ENCODE peak calls at places on chromosome 15, in eight cellular contexts. One of them, this sample, is unnamed.

GRCh38 chr15:50190723-50191122 is 8.7 kb downstream of the SLC27A2 start:
- DNase-seq in GM23338: no peak
- DNase-seq in HL-60: no peak
- DNase-seq in SK-N-SH: no peak
- DNase-seq in A549: no peak
- DNase-seq in HCT116: no peak
- DNase-seq in HepG2: no peak
- DNase-seq in K562: no peak
- DNase-seq in this sample: no peak

GRCh38 chr15:51262468-51262867 is 75.9 kb downstream of the CYP19A1 start:
- DNase-seq in HepG2: no peak
- DNase-seq in HCT116: no peak
- DNase-seq in SK-N-SH: no peak
- DNase-seq in K562: no peak
- DNase-seq in GM23338: no peak
- DNase-seq in HL-60: peak
- DNase-seq in A549: no peak
- DNase-seq in this sample: no peak

GRCh38 chr15:26635105-26635504 is 137.8 kb downstream of the GABRB3 start:
- DNase-seq in HCT116: no peak
- DNase-seq in A549: peak
- DNase-seq in HL-60: no peak
- DNase-seq in K562: no peak
- DNase-seq in SK-N-SH: no peak
- DNase-seq in HepG2: no peak
- DNase-seq in GM23338: no peak
- DNase-seq in this sample: no peak

GRCh38 chr15:77352932-77353331 is 67.0 kb downstream of the PEAK1 start:
- DNase-seq in HCT116: no peak
- DNase-seq in HL-60: no peak
- DNase-seq in K562: no peak
- DNase-seq in GM23338: no peak
- DNase-seq in HepG2: no peak
- DNase-seq in A549: no peak
- DNase-seq in SK-N-SH: no peak
- DNase-seq in this sample: no peak

GRCh38 chr15:72784233-72784876 is 797 bp upstream of the ADPGK start:
- DNase-seq in A549: peak
- DNase-seq in GM23338: peak
- DNase-seq in HepG2: peak
- DNase-seq in K562: peak
- DNase-seq in HCT116: peak
- DNase-seq in SK-N-SH: peak
- DNase-seq in HL-60: no peak
- DNase-seq in this sample: peak

GRCh38 chr15:41337631-41338522 is 5.2 kb downstream of the NUSAP1 start:
- DNase-seq in A549: no peak
- DNase-seq in HepG2: no peak
- DNase-seq in K562: no peak
- DNase-seq in SK-N-SH: no peak
- DNase-seq in HCT116: no peak
- DNase-seq in GM23338: no peak
- DNase-seq in HL-60: no peak
- DNase-seq in this sample: no peak

GRCh38 chr15:20645956-20646355 is 104.4 kb upstream of the GOLGA6L6 start:
- DNase-seq in SK-N-SH: no peak
- DNase-seq in HCT116: no peak
- DNase-seq in HL-60: peak
- DNase-seq in GM23338: no peak
- DNase-seq in K562: no peak
- DNase-seq in HepG2: no peak
- DNase-seq in A549: peak
- DNase-seq in this sample: no peak

GRCh38 chr15:49464513-49464912 is 41.5 kb downstream of the FGF7 start:
- DNase-seq in HL-60: no peak
- DNase-seq in A549: no peak
- DNase-seq in SK-N-SH: peak
- DNase-seq in HepG2: no peak
- DNase-seq in HCT116: no peak
- DNase-seq in GM23338: no peak
- DNase-seq in K562: no peak
- DNase-seq in this sample: no peak

GRCh38 chr15:37076543-37076942 is 23.8 kb downstream of the MEIS2 start:
- DNase-seq in A549: no peak
- DNase-seq in K562: no peak
- DNase-seq in GM23338: no peak
- DNase-seq in HCT116: no peak
- DNase-seq in HepG2: no peak
- DNase-seq in SK-N-SH: no peak
- DNase-seq in HL-60: no peak
- DNase-seq in this sample: no peak

GRCh38 chr15:50458713-50459112 is 34.5 kb downstream of the USP8 start:
- DNase-seq in K562: no peak
- DNase-seq in HCT116: no peak
- DNase-seq in GM23338: no peak
- DNase-seq in HepG2: no peak
- DNase-seq in A549: no peak
- DNase-seq in HL-60: no peak
- DNase-seq in SK-N-SH: no peak
- DNase-seq in this sample: no peak

GRCh38 chr15:29369261-29369660 is 99.6 kb upstream of the NSMCE3 start:
- DNase-seq in GM23338: no peak
- DNase-seq in K562: no peak
- DNase-seq in A549: no peak
- DNase-seq in HepG2: no peak
- DNase-seq in SK-N-SH: no peak
- DNase-seq in HCT116: no peak
- DNase-seq in HL-60: no peak
- DNase-seq in this sample: no peak

GRCh38 chr15:64460737-64461576 is 579 bp downstream of the ZNF609 start:
- DNase-seq in GM23338: peak
- DNase-seq in HCT116: peak
- DNase-seq in SK-N-SH: peak
- DNase-seq in HL-60: no peak
- DNase-seq in HepG2: peak
- DNase-seq in A549: peak
- DNase-seq in K562: peak
- DNase-seq in this sample: peak

GRCh38 chr15:82663186-82663600 is 16.0 kb upstream of the CPEB1 start:
- DNase-seq in HepG2: peak
- DNase-seq in SK-N-SH: no peak
- DNase-seq in A549: peak
- DNase-seq in K562: peak
- DNase-seq in HL-60: peak
- DNase-seq in HCT116: no peak
- DNase-seq in GM23338: peak
- DNase-seq in this sample: no peak

GRCh38 chr15:58556541-58556940 is 124.8 kb downstream of the LIPC start:
- DNase-seq in SK-N-SH: no peak
- DNase-seq in HepG2: no peak
- DNase-seq in HL-60: no peak
- DNase-seq in A549: no peak
- DNase-seq in K562: no peak
- DNase-seq in GM23338: no peak
- DNase-seq in HCT116: no peak
- DNase-seq in this sample: no peak

GRCh38 chr15:101252836-101253235 is 988 bp upstream of the CHSY1 start:
- DNase-seq in HL-60: no peak
- DNase-seq in SK-N-SH: no peak
- DNase-seq in K562: no peak
- DNase-seq in HepG2: no peak
- DNase-seq in GM23338: no peak
- DNase-seq in A549: no peak
- DNase-seq in HCT116: no peak
- DNase-seq in this sample: no peak

GRCh38 chr15:101250331-101250730 is 1.5 kb downstream of the CHSY1 start:
- DNase-seq in GM23338: no peak
- DNase-seq in SK-N-SH: no peak
- DNase-seq in HL-60: no peak
- DNase-seq in HCT116: no peak
- DNase-seq in A549: no peak
- DNase-seq in K562: no peak
- DNase-seq in HepG2: no peak
- DNase-seq in this sample: no peak

GRCh38 chr15:101250931-101251829 is 668 bp downstream of the CHSY1 start:
- DNase-seq in GM23338: peak
- DNase-seq in SK-N-SH: peak
- DNase-seq in HepG2: no peak
- DNase-seq in K562: peak
- DNase-seq in HCT116: no peak
- DNase-seq in A549: peak
- DNase-seq in HL-60: no peak
- DNase-seq in this sample: no peak

GRCh38 chr15:101254157-101255065 is 2.6 kb upstream of the CHSY1 start:
- DNase-seq in SK-N-SH: no peak
- DNase-seq in A549: no peak
- DNase-seq in GM23338: peak
- DNase-seq in K562: no peak
- DNase-seq in HCT116: no peak
- DNase-seq in HL-60: no peak
- DNase-seq in HepG2: no peak
- DNase-seq in this sample: no peak

DNA sequence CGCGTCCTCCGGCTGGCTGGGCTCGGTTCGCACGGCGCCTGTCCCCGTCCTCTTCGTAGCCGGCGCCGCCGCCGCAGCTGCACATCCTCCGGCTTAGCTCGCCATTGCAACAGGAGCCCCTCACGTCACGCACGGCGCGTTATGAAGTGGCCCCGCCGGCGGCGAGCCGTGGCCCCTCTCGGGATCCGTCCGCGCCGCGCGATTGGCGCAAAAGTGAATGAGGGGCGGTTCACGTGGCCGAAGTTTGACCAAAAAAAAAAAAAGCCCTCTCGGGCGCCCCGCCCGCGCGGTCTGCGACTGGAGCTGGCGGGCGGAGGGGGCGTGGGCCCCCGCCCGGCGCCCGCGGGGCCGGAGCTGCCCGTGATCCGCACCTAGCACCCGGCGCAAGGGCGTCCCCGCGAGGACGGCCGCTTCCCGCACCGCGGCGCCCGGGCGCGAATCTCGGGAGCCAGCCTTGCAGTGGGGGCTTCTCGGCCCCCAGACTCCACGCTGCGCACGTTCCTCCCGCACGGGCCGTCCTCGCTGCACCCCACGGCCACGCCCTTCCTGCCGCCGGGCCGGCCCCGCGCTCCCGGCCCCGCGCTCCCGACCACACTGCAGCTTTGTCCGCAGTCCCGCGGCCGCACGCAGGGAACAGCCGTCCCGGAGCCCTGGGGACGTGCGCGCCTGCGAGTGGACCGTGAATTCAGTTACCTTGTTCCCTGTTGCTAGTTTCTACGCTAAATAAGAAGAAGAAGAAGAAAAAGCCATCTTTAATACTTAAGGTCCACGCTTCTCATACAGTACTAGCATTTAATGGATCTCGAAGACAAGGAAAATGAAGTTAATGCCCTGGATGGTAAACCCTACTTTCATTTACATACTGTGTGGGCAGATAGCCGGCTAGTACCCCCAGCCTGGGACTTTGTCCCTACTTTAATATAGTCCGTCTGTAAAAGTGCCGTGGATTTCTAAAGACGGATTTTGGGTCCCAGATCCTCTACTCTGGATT is at the start of gene CHSY1:
- DNase-seq in A549: peak
- DNase-seq in SK-N-SH: peak
- DNase-seq in HL-60: peak
- DNase-seq in K562: peak
- DNase-seq in HepG2: peak
- DNase-seq in HCT116: peak
- DNase-seq in GM23338: peak
- DNase-seq in this sample: peak
- TF ChIP-seq CTCF in A549: peak
- TF ChIP-seq CTCF in SK-N-SH: peak
- TF ChIP-seq CTCF in HL-60: no peak
- TF ChIP-seq CTCF in K562: no peak
- TF ChIP-seq CTCF in HepG2: peak
- TF ChIP-seq CTCF in HCT116: no peak
- TF ChIP-seq CTCF in GM23338: peak
- TF ChIP-seq CTCF in this sample: peak

GRCh38 chr15:85318732-85319076 is 61.7 kb upstream of the AKAP13 start:
- DNase-seq in HCT116: no peak
- DNase-seq in HepG2: no peak
- DNase-seq in K562: no peak
- DNase-seq in A549: no peak
- DNase-seq in HL-60: no peak
- DNase-seq in GM23338: no peak
- DNase-seq in SK-N-SH: no peak
- DNase-seq in this sample: no peak
- H3K4me3 ChIP-seq in HCT116: peak
- H3K4me3 ChIP-seq in HepG2: no peak
- H3K4me3 ChIP-seq in K562: no peak
- H3K4me3 ChIP-seq in A549: no peak
- H3K4me3 ChIP-seq in HL-60: no peak
- H3K4me3 ChIP-seq in GM23338: no peak
- H3K4me3 ChIP-seq in SK-N-SH: no peak
- H3K4me3 ChIP-seq in this sample: no peak

DNA sequence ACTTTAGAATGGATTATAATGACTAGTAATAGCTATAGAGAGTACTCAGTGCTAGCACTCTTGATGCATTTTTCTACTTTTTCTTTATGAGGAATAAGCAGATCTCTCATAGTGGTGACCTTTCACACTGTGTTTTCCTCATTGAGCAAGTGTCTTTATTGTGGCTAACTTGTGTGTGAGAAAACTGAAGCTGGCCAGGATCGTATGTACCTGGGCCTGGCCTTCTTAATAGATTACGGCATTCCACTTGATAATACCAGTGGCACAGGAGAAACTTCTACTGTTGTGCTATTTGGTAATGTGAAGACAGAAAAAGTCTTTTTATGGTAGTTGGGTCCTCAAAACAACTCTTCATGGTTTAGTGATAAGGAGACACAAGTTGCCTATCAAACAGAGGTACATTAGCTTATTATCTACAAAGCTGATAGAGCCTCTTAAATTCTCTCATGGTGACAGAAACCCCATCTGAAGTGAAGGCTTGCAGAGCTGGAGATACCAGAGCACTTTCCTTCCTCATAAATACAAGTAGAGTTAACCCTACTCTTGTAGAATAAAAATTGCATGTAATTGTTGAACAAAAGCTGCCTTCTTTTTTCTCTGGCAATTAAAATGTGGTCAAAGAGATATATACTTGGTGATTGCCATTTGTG is 64.6 kb downstream of the LYSMD4 start:
- DNase-seq in HepG2: peak
- DNase-seq in HL-60: no peak
- DNase-seq in SK-N-SH: no peak
- DNase-seq in GM23338: no peak
- DNase-seq in K562: no peak
- DNase-seq in HCT116: no peak
- DNase-seq in A549: no peak
- DNase-seq in this sample: no peak
- TF ChIP-seq REST in HepG2: no peak
- TF ChIP-seq REST in HL-60: no peak
- TF ChIP-seq REST in SK-N-SH: no peak
- TF ChIP-seq REST in GM23338: no peak
- TF ChIP-seq REST in K562: no peak
- TF ChIP-seq REST in HCT116: no peak
- TF ChIP-seq REST in A549: no peak
- TF ChIP-seq REST in this sample: no peak

DNA sequence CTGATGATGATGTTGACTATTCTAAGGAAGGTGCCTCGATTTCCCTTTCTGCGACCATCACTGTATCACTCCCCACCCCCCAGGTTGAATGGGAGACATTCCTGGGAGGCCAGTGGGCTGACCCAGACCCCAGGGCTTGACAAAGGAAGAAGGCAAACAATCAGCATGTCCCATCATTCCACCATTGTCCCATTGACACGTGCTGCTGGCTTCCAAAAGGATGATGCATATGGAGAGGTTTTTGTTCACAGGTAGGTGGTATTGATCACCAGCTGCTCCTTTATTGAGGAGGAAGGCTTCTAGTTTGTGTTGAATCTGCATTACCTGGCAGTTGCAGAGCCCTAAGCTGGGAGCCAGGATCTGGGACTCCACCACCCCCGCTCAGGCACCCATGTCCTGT is 30.4 kb downstream of the RASGRF1 start:
- DNase-seq in HCT116: no peak
- DNase-seq in A549: no peak
- DNase-seq in SK-N-SH: no peak
- DNase-seq in HepG2: no peak
- DNase-seq in K562: no peak
- DNase-seq in GM23338: peak
- DNase-seq in HL-60: no peak
- DNase-seq in this sample: no peak
- TF ChIP-seq CTCF in HCT116: no peak
- TF ChIP-seq CTCF in A549: no peak
- TF ChIP-seq CTCF in SK-N-SH: no peak
- TF ChIP-seq CTCF in HepG2: no peak
- TF ChIP-seq CTCF in K562: no peak
- TF ChIP-seq CTCF in GM23338: no peak
- TF ChIP-seq CTCF in HL-60: no peak
- TF ChIP-seq CTCF in this sample: no peak